ENCODE peak calls at places on chromosomes 13 and 19, in five cellular contexts. One of them, this sample, is unnamed. For H3K4me1 and H3K36me3, the result is how much of the 10 kb centered on the place peaks cover.

GRCh38 chr13:40384976-40385857 is 281.2 kb downstream of the FOXO1 start:
- DNase-seq in tibial artery: no peak
- DNase-seq in OCI-LY7: no peak
- DNase-seq in fibroblast of lung: no peak
- DNase-seq in CD8-positive, alpha-beta T cell: no peak
- DNase-seq in this sample: no peak

GRCh38 chr13:86856996-86857395 is 814.2 kb upstream of the SLITRK5 start:
- DNase-seq in tibial artery: no peak
- DNase-seq in OCI-LY7: no peak
- DNase-seq in fibroblast of lung: peak
- DNase-seq in CD8-positive, alpha-beta T cell: no peak
- DNase-seq in this sample: no peak

GRCh38 chr19:55418185-55418584 is 10.6 kb upstream of the UBE2S start:
- DNase-seq in tibial artery: no peak
- DNase-seq in OCI-LY7: peak
- DNase-seq in fibroblast of lung: peak
- DNase-seq in CD8-positive, alpha-beta T cell: peak
- DNase-seq in this sample: peak

GRCh38 chr13:64912141-64912540 is 2318.0 kb downstream of the PCDH9 start:
- DNase-seq in tibial artery: no peak
- DNase-seq in OCI-LY7: no peak
- DNase-seq in fibroblast of lung: peak
- DNase-seq in CD8-positive, alpha-beta T cell: no peak
- DNase-seq in this sample: no peak

GRCh38 chr13:105573134-105573533 is 962.3 kb downstream of the EFNB2 start:
- DNase-seq in tibial artery: no peak
- DNase-seq in OCI-LY7: no peak
- DNase-seq in fibroblast of lung: peak
- DNase-seq in CD8-positive, alpha-beta T cell: no peak
- DNase-seq in this sample: no peak

GRCh38 chr13:47549219-47549752 is 451.8 kb downstream of the SUCLA2 start:
- DNase-seq in tibial artery: no peak
- DNase-seq in OCI-LY7: no peak
- DNase-seq in fibroblast of lung: no peak
- DNase-seq in CD8-positive, alpha-beta T cell: no peak
- DNase-seq in this sample: no peak

GRCh38 chr19:4386038-4386782 is 14.1 kb downstream of the SH3GL1 start:
- DNase-seq in tibial artery: no peak
- DNase-seq in OCI-LY7: no peak
- DNase-seq in fibroblast of lung: no peak
- DNase-seq in CD8-positive, alpha-beta T cell: no peak
- DNase-seq in this sample: no peak

GRCh38 chr19:17829855-17830566 is 8.7 kb upstream of the INSL3 start:
- DNase-seq in tibial artery: no peak
- DNase-seq in OCI-LY7: no peak
- DNase-seq in fibroblast of lung: peak
- DNase-seq in CD8-positive, alpha-beta T cell: no peak
- DNase-seq in this sample: no peak

GRCh38 chr13:20263393-20264044 is 31.4 kb upstream of the GJB6 start:
- DNase-seq in tibial artery: no peak
- DNase-seq in OCI-LY7: no peak
- DNase-seq in fibroblast of lung: no peak
- DNase-seq in CD8-positive, alpha-beta T cell: no peak
- DNase-seq in this sample: no peak

GRCh38 chr19:18063463-18063862 is 23.3 kb downstream of the IL12RB1 start:
- DNase-seq in tibial artery: no peak
- DNase-seq in OCI-LY7: no peak
- DNase-seq in fibroblast of lung: no peak
- DNase-seq in CD8-positive, alpha-beta T cell: no peak
- DNase-seq in this sample: no peak

GRCh38 chr19:4057913-4058695 is 8.6 kb downstream of the ZBTB7A start:
- DNase-seq in tibial artery: peak
- DNase-seq in OCI-LY7: no peak
- DNase-seq in fibroblast of lung: peak
- DNase-seq in CD8-positive, alpha-beta T cell: no peak
- DNase-seq in this sample: peak

GRCh38 chr13:51577690-51578089 is 6.6 kb upstream of the WDFY2 start:
- DNase-seq in tibial artery: no peak
- DNase-seq in OCI-LY7: no peak
- DNase-seq in fibroblast of lung: no peak
- DNase-seq in CD8-positive, alpha-beta T cell: no peak
- DNase-seq in this sample: no peak

GRCh38 chr19:7159105-7159933 is 89.8 kb downstream of the ZNF557 start:
- DNase-seq in tibial artery: peak
- DNase-seq in OCI-LY7: no peak
- DNase-seq in fibroblast of lung: peak
- DNase-seq in CD8-positive, alpha-beta T cell: no peak
- DNase-seq in this sample: peak

GRCh38 chr19:7850429-7850819 is 20.4 kb downstream of the EVI5L start:
- DNase-seq in tibial artery: no peak
- DNase-seq in OCI-LY7: no peak
- DNase-seq in fibroblast of lung: no peak
- DNase-seq in CD8-positive, alpha-beta T cell: no peak
- DNase-seq in this sample: no peak

GRCh38 chr19:31149306-31149975 is 199.8 kb downstream of the TSHZ3 start:
- DNase-seq in tibial artery: no peak
- DNase-seq in OCI-LY7: no peak
- DNase-seq in fibroblast of lung: no peak
- DNase-seq in CD8-positive, alpha-beta T cell: no peak
- DNase-seq in this sample: no peak

GRCh38 chr19:28103916-28104315 is 1109.0 kb downstream of the UQCRFS1 start:
- DNase-seq in tibial artery: no peak
- DNase-seq in OCI-LY7: no peak
- DNase-seq in fibroblast of lung: no peak
- DNase-seq in CD8-positive, alpha-beta T cell: no peak
- DNase-seq in this sample: no peak

GRCh38 chr13:79429309-79429708 is 23.3 kb upstream of the RBM26 start:
- DNase-seq in tibial artery: no peak
- DNase-seq in OCI-LY7: no peak
- DNase-seq in fibroblast of lung: no peak
- DNase-seq in CD8-positive, alpha-beta T cell: no peak
- DNase-seq in this sample: no peak

GRCh38 chr13:66446413-66446812 is 783.7 kb downstream of the PCDH9 start:
- DNase-seq in tibial artery: no peak
- DNase-seq in OCI-LY7: no peak
- DNase-seq in fibroblast of lung: no peak
- DNase-seq in CD8-positive, alpha-beta T cell: no peak
- DNase-seq in this sample: no peak

GRCh38 chr13:33637978-33638743 is 179.8 kb upstream of the RFC3 start:
- DNase-seq in tibial artery: no peak
- DNase-seq in OCI-LY7: no peak
- DNase-seq in fibroblast of lung: peak
- DNase-seq in CD8-positive, alpha-beta T cell: no peak
- DNase-seq in this sample: no peak

GRCh38 chr13:111114362-111115050 is 604 bp upstream of the ARHGEF7 start:
- DNase-seq in tibial artery: peak
- DNase-seq in OCI-LY7: no peak
- DNase-seq in fibroblast of lung: peak
- DNase-seq in CD8-positive, alpha-beta T cell: no peak
- DNase-seq in this sample: no peak

GRCh38 chr13:48493851-48494250 is 39.0 kb downstream of the RCBTB2 start:
- DNase-seq in tibial artery: no peak
- DNase-seq in OCI-LY7: no peak
- DNase-seq in fibroblast of lung: peak
- DNase-seq in CD8-positive, alpha-beta T cell: no peak
- DNase-seq in this sample: no peak

GRCh38 chr19:52234406-52234805 is 35.0 kb upstream of the ZNF766 start:
- DNase-seq in tibial artery: no peak
- DNase-seq in OCI-LY7: no peak
- DNase-seq in fibroblast of lung: no peak
- DNase-seq in CD8-positive, alpha-beta T cell: no peak
- DNase-seq in this sample: no peak

GRCh38 chr13:98405107-98405571 is 171.8 kb downstream of the STK24 start:
- DNase-seq in tibial artery: no peak
- DNase-seq in OCI-LY7: no peak
- DNase-seq in fibroblast of lung: peak
- DNase-seq in CD8-positive, alpha-beta T cell: no peak
- DNase-seq in this sample: no peak

GRCh38 chr19:48283908-48284307 is 14.0 kb downstream of the ZNF114 start:
- DNase-seq in tibial artery: no peak
- DNase-seq in OCI-LY7: no peak
- DNase-seq in fibroblast of lung: peak
- DNase-seq in CD8-positive, alpha-beta T cell: no peak
- DNase-seq in this sample: no peak

GRCh38 chr19:38417544-38418506 is 8.2 kb downstream of the RASGRP4 start:
- DNase-seq in tibial artery: no peak
- DNase-seq in OCI-LY7: peak
- DNase-seq in fibroblast of lung: peak
- DNase-seq in CD8-positive, alpha-beta T cell: peak
- DNase-seq in this sample: peak

GRCh38 chr13:101520672-101521071 is 68.2 kb downstream of the ITGBL1 start:
- DNase-seq in tibial artery: no peak
- DNase-seq in OCI-LY7: no peak
- DNase-seq in fibroblast of lung: peak
- DNase-seq in CD8-positive, alpha-beta T cell: no peak
- DNase-seq in this sample: no peak

GRCh38 chr19:21482863-21483276 is 22.5 kb upstream of the ZNF429 start:
- DNase-seq in tibial artery: peak
- DNase-seq in OCI-LY7: peak
- DNase-seq in fibroblast of lung: peak
- DNase-seq in CD8-positive, alpha-beta T cell: peak
- DNase-seq in this sample: peak

GRCh38 chr13:113479179-113479578 is 11.3 kb downstream of the DCUN1D2 start:
- DNase-seq in tibial artery: no peak
- DNase-seq in OCI-LY7: no peak
- DNase-seq in fibroblast of lung: no peak
- DNase-seq in CD8-positive, alpha-beta T cell: no peak
- DNase-seq in this sample: no peak

GRCh38 chr13:90498816-90499215 is 848.7 kb upstream of the MIR17HG start:
- DNase-seq in tibial artery: no peak
- DNase-seq in OCI-LY7: no peak
- DNase-seq in fibroblast of lung: no peak
- DNase-seq in CD8-positive, alpha-beta T cell: no peak
- DNase-seq in this sample: no peak

GRCh38 chr13:51803422-51804294 is at the start of gene DHRS12:
- DNase-seq in tibial artery: peak
- DNase-seq in OCI-LY7: peak
- DNase-seq in fibroblast of lung: peak
- DNase-seq in CD8-positive, alpha-beta T cell: peak
- DNase-seq in this sample: peak

GRCh38 chr13:21032656-21033055 is 28.7 kb downstream of the LATS2 start:
- DNase-seq in tibial artery: no peak
- DNase-seq in OCI-LY7: no peak
- DNase-seq in fibroblast of lung: no peak
- DNase-seq in CD8-positive, alpha-beta T cell: no peak
- DNase-seq in this sample: no peak

GRCh38 chr19:41997121-41997850 is 3.3 kb upstream of the ATP1A3 start:
- DNase-seq in tibial artery: no peak
- DNase-seq in OCI-LY7: peak
- DNase-seq in fibroblast of lung: peak
- DNase-seq in CD8-positive, alpha-beta T cell: peak
- DNase-seq in this sample: no peak

DNA sequence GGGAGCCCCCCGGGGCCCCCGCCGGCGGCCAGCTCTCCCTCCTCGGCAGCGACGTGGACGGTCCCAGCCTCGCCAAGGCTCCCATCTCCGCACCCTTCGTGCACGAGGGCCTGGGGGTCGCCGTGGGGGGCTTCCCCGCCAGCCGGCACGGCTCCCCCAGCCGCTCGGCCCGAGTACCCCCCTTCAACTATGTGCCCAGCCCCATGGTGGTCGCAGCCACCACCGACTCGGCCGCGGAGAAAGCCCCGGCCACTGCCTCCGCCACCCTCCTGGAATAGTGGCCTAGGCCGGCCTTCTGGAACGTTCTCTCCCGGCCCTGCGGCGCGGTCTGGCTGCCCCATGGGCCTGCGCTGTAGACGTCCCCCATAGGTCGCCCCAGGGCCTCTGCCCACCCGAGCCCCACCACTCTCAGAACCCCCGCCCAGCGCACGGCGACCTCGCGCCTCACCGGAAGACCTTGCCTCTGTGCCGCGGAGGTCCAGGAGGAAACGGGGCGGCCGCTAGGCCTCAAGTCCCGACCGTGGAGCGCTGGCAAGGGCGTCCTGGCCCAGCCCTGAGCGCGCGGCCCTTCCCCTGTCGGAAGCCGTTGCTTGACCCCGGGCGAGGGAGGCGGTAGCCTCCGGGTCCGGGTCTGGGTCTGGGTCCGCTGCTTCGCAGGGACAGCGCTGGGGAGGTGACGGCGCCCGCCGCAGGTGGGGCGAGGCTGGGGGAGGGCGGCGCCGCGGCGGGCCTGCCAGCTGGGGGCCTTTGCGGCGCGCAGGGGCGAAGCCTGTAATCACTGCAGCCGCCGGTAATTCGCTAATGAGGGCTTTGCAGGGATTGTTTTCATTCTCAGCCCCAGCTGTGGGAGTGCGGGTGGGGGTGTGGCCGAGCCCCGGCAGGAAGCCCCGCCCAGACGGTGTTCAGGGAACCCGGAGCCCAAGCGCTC is 8.8 kb downstream of the C19orf25 start:
- DNase-seq in tibial artery: no peak
- DNase-seq in OCI-LY7: peak
- DNase-seq in fibroblast of lung: no peak
- DNase-seq in CD8-positive, alpha-beta T cell: peak
- DNase-seq in this sample: peak
- H3K4me1 ChIP-seq in tibial artery: half or more
- H3K4me1 ChIP-seq in OCI-LY7: under half
- H3K4me1 ChIP-seq in fibroblast of lung: under half
- H3K4me1 ChIP-seq in CD8-positive, alpha-beta T cell: half or more
- H3K4me1 ChIP-seq in this sample: half or more

GRCh38 chr13:80928241-80928640 is 587.3 kb upstream of the SPRY2 start:
- DNase-seq in tibial artery: no peak
- DNase-seq in OCI-LY7: no peak
- DNase-seq in fibroblast of lung: no peak
- DNase-seq in CD8-positive, alpha-beta T cell: no peak
- DNase-seq in this sample: no peak

GRCh38 chr13:80931118-80931517 is 590.2 kb upstream of the SPRY2 start:
- DNase-seq in tibial artery: no peak
- DNase-seq in OCI-LY7: no peak
- DNase-seq in fibroblast of lung: no peak
- DNase-seq in CD8-positive, alpha-beta T cell: no peak
- DNase-seq in this sample: no peak

DNA sequence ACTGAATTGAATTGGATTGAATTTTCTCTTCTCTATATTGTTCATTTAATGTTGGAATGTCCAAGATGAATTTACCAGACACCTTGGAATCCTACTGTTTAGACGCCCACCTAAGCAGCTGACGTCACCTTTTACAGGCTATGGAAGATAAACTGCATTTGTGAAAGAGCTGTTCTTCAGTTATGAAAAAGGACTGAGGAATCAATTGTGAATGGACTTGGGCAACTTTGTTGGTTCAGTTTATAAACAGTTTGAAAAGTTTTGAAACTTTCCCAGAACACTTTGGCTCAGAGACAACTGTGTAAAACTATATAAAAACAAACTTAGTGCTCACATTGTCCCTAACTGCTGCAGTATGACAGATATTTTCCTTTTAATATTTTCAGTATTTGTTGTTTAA is 590.8 kb upstream of the SPRY2 start:
- DNase-seq in tibial artery: no peak
- DNase-seq in OCI-LY7: no peak
- DNase-seq in fibroblast of lung: peak
- DNase-seq in CD8-positive, alpha-beta T cell: no peak
- DNase-seq in this sample: no peak
- TF ChIP-seq CTCF in tibial artery: no peak
- TF ChIP-seq CTCF in OCI-LY7: no peak
- TF ChIP-seq CTCF in fibroblast of lung: no peak
- TF ChIP-seq CTCF in CD8-positive, alpha-beta T cell: no peak
- TF ChIP-seq CTCF in this sample: no peak

GRCh38 chr19:49786432-49786831 is 19.6 kb downstream of the AP2A1 start:
- DNase-seq in tibial artery: peak
- DNase-seq in OCI-LY7: no peak
- DNase-seq in fibroblast of lung: peak
- DNase-seq in CD8-positive, alpha-beta T cell: no peak
- DNase-seq in this sample: no peak
- H3K36me3 ChIP-seq in tibial artery: half or more
- H3K36me3 ChIP-seq in OCI-LY7: half or more
- H3K36me3 ChIP-seq in fibroblast of lung: under half
- H3K36me3 ChIP-seq in CD8-positive, alpha-beta T cell: under half
- H3K36me3 ChIP-seq in this sample: under half

GRCh38 chr19:47226426-47227346 is 4.3 kb downstream of the BBC3 start:
- DNase-seq in tibial artery: peak
- DNase-seq in OCI-LY7: peak
- DNase-seq in fibroblast of lung: peak
- DNase-seq in CD8-positive, alpha-beta T cell: peak
- DNase-seq in this sample: peak
- H3K4me1 ChIP-seq in tibial artery: under half
- H3K4me1 ChIP-seq in OCI-LY7: half or more
- H3K4me1 ChIP-seq in fibroblast of lung: under half
- H3K4me1 ChIP-seq in CD8-positive, alpha-beta T cell: under half
- H3K4me1 ChIP-seq in this sample: under half

This sample was measured in left lung.